ENCODE peak calls at places on chromosomes 3 and 15, in five cellular contexts. S is transverse colon, N is esophagus squamous epithelium, H is nephron progenitor cell, M is upper lobe of right lung. Z is an unnamed sample.

GRCh38 chr3:76063811-76064210 is 278.5 kb upstream of the ZNF717 start:
- DNase-seq in S (no peak), N (no peak), H (no peak), M (no peak), Z (no peak)

GRCh38 chr15:65824031-65824743 is 32.1 kb upstream of the DENND4A start:
- DNase-seq in S (peak; percentile 58), N (no peak), H (peak; percentile 23), M (no peak), Z (peak; percentile 29)

GRCh38 chr15:42591238-42591936 is 16.0 kb downstream of the STARD9 start:
- DNase-seq in S (no peak), N (no peak), H (no peak), M (no peak), Z (no peak)

GRCh38 chr15:50145451-50145872 is 26.4 kb upstream of the ATP8B4 start:
- DNase-seq in S (no peak), N (no peak), H (peak; percentile 17), M (no peak), Z (no peak)

GRCh38 chr15:77985931-77986480 is 91.5 kb downstream of the TBC1D2B start:
- DNase-seq in S (no peak), N (no peak), H (no peak), M (peak; percentile 57), Z (no peak)

GRCh38 chr3:71254251-71254650 is 329.3 kb downstream of the FOXP1 start:
- DNase-seq in S (no peak), N (no peak), H (no peak), M (no peak), Z (no peak)

GRCh38 chr15:34046471-34047145 is 7.6 kb upstream of the AVEN start:
- DNase-seq in S (no peak), N (no peak), H (no peak), M (no peak), Z (no peak)

GRCh38 chr3:33834117-33834495 is 35.7 kb downstream of the PDCD6IP start:
- DNase-seq in S (no peak), N (no peak), H (no peak), M (no peak), Z (no peak)

GRCh38 chr3:146134348-146135117 is 26.5 kb downstream of the PLOD2 start:
- DNase-seq in S (no peak), N (no peak), H (no peak), M (no peak), Z (no peak)

GRCh38 chr3:116916836-116917235 is 207.3 kb downstream of the TUSC7 start:
- DNase-seq in S (no peak), N (no peak), H (no peak), M (no peak), Z (no peak)

GRCh38 chr3:160929595-160929994 is 173.6 kb downstream of the PPM1L start:
- DNase-seq in S (peak; percentile 13), N (no peak), H (peak; percentile 7), M (no peak), Z (no peak)

GRCh38 chr3:150384517-150385212 is 23.4 kb upstream of the TSC22D2 start:
- DNase-seq in S (peak; percentile 40), N (no peak), H (peak; percentile 61), M (peak; percentile 69), Z (no peak)

GRCh38 chr3:163056874-163057497 is 1560.4 kb downstream of the OTOL1 start:
- DNase-seq in S (peak; percentile 14), N (no peak), H (peak; percentile 57), M (no peak), Z (peak; percentile 29)

GRCh38 chr3:58179235-58180098 is 31.3 kb downstream of the DNASE1L3 start:
- DNase-seq in S (no peak), N (no peak), H (no peak), M (no peak), Z (no peak)

GRCh38 chr15:45157056-45157455 is 27.3 kb downstream of the DUOX1 start:
- DNase-seq in S (no peak), N (no peak), H (no peak), M (no peak), Z (no peak)

GRCh38 chr3:147411235-147411607 is 2.1 kb downstream of the ZIC1 start:
- DNase-seq in S (no peak), N (no peak), H (no peak), M (no peak), Z (no peak)

GRCh38 chr15:52095597-52096262 is 16.8 kb downstream of the BCL2L10 start:
- DNase-seq in S (no peak), N (no peak), H (no peak), M (no peak), Z (no peak)

GRCh38 chr15:57118013-57118799 is 199.8 kb downstream of the TCF12 start:
- DNase-seq in S (no peak), N (no peak), H (no peak), M (no peak), Z (no peak)

GRCh38 chr3:128076465-128076782 is 24.2 kb downstream of the SEC61A1 start:
- DNase-seq in S (no peak), N (no peak), H (no peak), M (peak; percentile 69), Z (no peak)

GRCh38 chr3:10609134-10609533 is 103.7 kb upstream of the ATP2B2 start:
- DNase-seq in S (no peak), N (no peak), H (no peak), M (no peak), Z (no peak)

GRCh38 chr3:73848173-73848751 is 223.5 kb upstream of the PDZRN3 start:
- DNase-seq in S (no peak), N (no peak), H (no peak), M (no peak), Z (no peak)

GRCh38 chr3:194203482-194204035 is 67.6 kb downstream of the HES1 start:
- DNase-seq in S (no peak), N (no peak), H (no peak), M (no peak), Z (no peak)

GRCh38 chr3:99789322-99789721 is 28.3 kb upstream of the CMSS1 start:
- DNase-seq in S (peak; percentile 13), N (no peak), H (peak; percentile 23), M (no peak), Z (no peak)

GRCh38 chr15:34652726-34653033 is 69.2 kb upstream of the GOLGA8B start:
- DNase-seq in S (no peak), N (no peak), H (no peak), M (no peak), Z (no peak)

GRCh38 chr15:69414702-69415161 is 583 bp downstream of the KIF23 start:
- DNase-seq in S (peak; percentile 20), N (no peak), H (peak; percentile 67), M (no peak), Z (peak; percentile 24)

GRCh38 chr15:38058596-38059075 is 124.2 kb downstream of the TMCO5A start:
- DNase-seq in S (no peak), N (no peak), H (no peak), M (no peak), Z (no peak)

GRCh38 chr3:171781711-171782127 is 28.6 kb downstream of the PLD1 start:
- DNase-seq in S (no peak), N (no peak), H (no peak), M (no peak), Z (no peak)

GRCh38 chr15:36688310-36689102 is 109.1 kb downstream of the CDIN1 start:
- DNase-seq in S (no peak), N (no peak), H (no peak), M (no peak), Z (no peak)

GRCh38 chr15:31434418-31435255 is 108.0 kb downstream of the KLF13 start:
- DNase-seq in S (peak; percentile 75), N (peak; percentile 36), H (no peak), M (peak; percentile 82), Z (no peak)

GRCh38 chr3:134654031-134654430 is 3.2 kb upstream of the KY start:
- DNase-seq in S (no peak), N (no peak), H (no peak), M (no peak), Z (no peak)

GRCh38 chr3:111610612-111611054 is 15.5 kb upstream of the ZBED2 start:
- DNase-seq in S (no peak), N (no peak), H (no peak), M (no peak), Z (no peak)

DNA sequence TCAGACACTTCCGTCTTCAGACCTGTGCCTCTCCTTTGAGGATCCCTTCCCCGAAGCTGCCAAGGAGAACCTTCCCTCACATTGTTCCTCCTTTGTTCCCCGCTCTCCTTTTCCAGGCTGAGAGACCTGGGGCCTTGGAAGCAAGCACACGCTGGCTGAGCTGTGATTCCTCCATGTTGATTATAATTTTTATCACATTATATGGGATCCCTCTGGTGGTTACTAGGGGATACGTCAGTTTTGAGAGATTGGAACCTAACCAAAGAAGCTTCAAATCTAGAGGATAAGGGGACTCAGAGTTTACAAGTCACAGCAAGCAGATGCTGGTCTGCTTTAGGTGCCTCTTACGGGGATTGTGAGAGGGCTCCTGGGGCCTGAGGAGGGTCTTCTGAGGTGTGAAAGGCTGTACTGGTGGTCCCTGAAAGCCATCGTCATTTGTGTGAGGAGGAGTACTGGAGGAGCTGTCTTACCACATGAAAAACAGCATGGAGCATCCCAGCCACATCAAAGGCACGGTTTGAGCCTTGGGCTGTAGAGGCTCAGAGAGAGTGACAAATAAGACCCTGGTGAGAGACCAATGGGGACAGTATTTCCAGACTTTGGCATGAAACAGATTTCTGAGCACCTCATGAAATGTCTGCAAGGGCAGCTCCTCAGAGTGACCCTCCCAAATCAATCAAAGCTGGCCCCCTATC is 760.1 kb upstream of the CFAP20DC start:
- DNase-seq in S (no peak), N (no peak), H (no peak), M (no peak), Z (no peak)
- TF ChIP-seq CTCF in S (peak; percentile 44), N (no peak), H (no peak), M (peak; percentile 46), Z (peak; percentile 26)

DNA sequence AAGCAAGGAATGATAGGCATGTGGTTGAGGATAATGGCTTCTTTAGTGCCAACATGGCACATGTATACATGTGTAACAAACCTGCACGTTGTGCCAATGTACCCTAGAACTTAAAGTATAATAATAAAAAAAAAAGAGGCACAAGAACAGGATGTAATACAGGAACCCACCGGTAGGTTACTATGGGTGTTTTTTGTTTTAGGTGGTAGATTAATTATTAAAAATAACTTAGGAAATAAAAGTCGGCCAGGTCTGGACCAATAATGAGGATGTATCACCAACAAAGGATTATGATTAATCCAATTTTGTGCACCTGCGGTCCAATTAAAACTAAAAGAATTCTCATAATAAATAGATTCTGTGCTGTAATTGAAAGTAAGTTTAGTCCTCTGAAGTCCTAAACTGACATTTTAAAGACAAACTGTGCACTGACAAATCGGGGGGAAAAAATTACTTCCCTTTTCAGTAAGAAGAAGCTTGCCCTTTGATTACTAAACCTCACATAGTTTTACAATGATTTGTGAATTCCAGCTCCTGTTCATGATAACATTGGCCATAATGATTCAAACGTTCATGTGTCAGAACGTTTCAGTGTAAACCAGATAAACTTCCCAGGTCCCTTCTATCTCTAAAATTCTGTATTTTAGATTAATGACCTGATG is 62.2 kb downstream of the CASR start:
- DNase-seq in S (no peak), N (no peak), H (no peak), M (no peak), Z (no peak)
- TF ChIP-seq CTCF in S (no peak), N (peak; percentile 11), H (no peak), M (peak; percentile 22), Z (no peak)

GRCh38 chr3:156576887-156577427 is 22.0 kb upstream of the SSR3 start:
- DNase-seq in S (no peak), N (no peak), H (no peak), M (no peak), Z (no peak)
- TF ChIP-seq CTCF in S (no peak), N (no peak), H (no peak), M (peak; percentile 26), Z (no peak)

DNA sequence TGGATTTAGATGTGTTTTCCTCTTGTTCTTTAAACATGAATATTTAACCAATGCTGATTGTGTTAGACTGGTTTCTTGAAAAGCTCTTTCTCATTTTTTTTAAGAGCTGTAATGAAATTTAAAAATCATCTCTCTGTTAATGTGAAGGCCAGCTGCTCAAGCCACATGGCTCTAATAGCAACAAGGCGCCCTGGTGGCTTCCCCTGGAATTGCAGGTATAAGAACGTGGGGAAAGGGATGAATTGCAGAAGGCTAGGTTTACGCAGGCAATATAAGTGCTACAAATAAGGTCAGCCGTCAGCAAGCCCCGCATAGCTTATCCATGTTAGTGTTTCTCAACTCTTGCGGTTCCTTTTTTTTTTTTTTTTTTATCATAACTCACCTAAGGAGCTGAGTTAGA is 108.5 kb downstream of the SAMMSON start:
- DNase-seq in S (no peak), N (no peak), H (peak; percentile 44), M (no peak), Z (no peak)
- TF ChIP-seq CTCF in S (no peak), N (no peak), H (peak; percentile 48), M (peak; percentile 52), Z (peak; percentile 57)

Z was measured in progenitor cell of endocrine pancreas.